ENCODE peak calls at places on chromosomes 2 and 18, in ten cellular contexts. One of them, this sample, is unnamed.

GRCh38 chr18:8805552-8805951 is 100.2 kb downstream of the MTCL1 start:
- DNase-seq in KG1: no peak
- DNase-seq in OCI-M1: no peak
- DNase-seq in posterior cingulate gyrus: no peak
- DNase-seq in stimulated activated CD4-positive, alpha-beta T cell treated with anti-CD3 and anti-CD28 coated beads, Interleukin-2, amount 100 ng/mL, for 24 hours: no peak
- DNase-seq in right cardiac atrium: no peak
- DNase-seq in hypothalamus: no peak
- DNase-seq in stomach: no peak
- DNase-seq in activated CD4-positive, alpha-beta T cell treated with anti-CD3 and anti-CD28 coated beads, Interleukin-2, amount 10 ng/mL, durations not matched to agents 7 days and 5 days: no peak
- DNase-seq in C1 segment of cervical spinal cord: no peak
- DNase-seq in this sample: no peak

GRCh38 chr2:168583064-168583709 is 127.1 kb downstream of the CERS6 start:
- DNase-seq in KG1: no peak
- DNase-seq in OCI-M1: peak
- DNase-seq in posterior cingulate gyrus: no peak
- DNase-seq in stimulated activated CD4-positive, alpha-beta T cell treated with anti-CD3 and anti-CD28 coated beads, Interleukin-2, amount 100 ng/mL, for 24 hours: no peak
- DNase-seq in right cardiac atrium: no peak
- DNase-seq in hypothalamus: no peak
- DNase-seq in stomach: no peak
- DNase-seq in activated CD4-positive, alpha-beta T cell treated with anti-CD3 and anti-CD28 coated beads, Interleukin-2, amount 10 ng/mL, durations not matched to agents 7 days and 5 days: no peak
- DNase-seq in C1 segment of cervical spinal cord: no peak
- DNase-seq in this sample: no peak

GRCh38 chr2:216694201-216694825 is 1.0 kb downstream of the IGFBP5 start:
- DNase-seq in KG1: peak
- DNase-seq in OCI-M1: peak
- DNase-seq in posterior cingulate gyrus: peak
- DNase-seq in stimulated activated CD4-positive, alpha-beta T cell treated with anti-CD3 and anti-CD28 coated beads, Interleukin-2, amount 100 ng/mL, for 24 hours: peak
- DNase-seq in right cardiac atrium: peak
- DNase-seq in hypothalamus: peak
- DNase-seq in stomach: peak
- DNase-seq in activated CD4-positive, alpha-beta T cell treated with anti-CD3 and anti-CD28 coated beads, Interleukin-2, amount 10 ng/mL, durations not matched to agents 7 days and 5 days: peak
- DNase-seq in C1 segment of cervical spinal cord: peak
- DNase-seq in this sample: peak

GRCh38 chr2:71772510-71773172 is 319.3 kb downstream of the DYSF start:
- DNase-seq in KG1: no peak
- DNase-seq in OCI-M1: no peak
- DNase-seq in posterior cingulate gyrus: no peak
- DNase-seq in stimulated activated CD4-positive, alpha-beta T cell treated with anti-CD3 and anti-CD28 coated beads, Interleukin-2, amount 100 ng/mL, for 24 hours: no peak
- DNase-seq in right cardiac atrium: no peak
- DNase-seq in hypothalamus: no peak
- DNase-seq in stomach: no peak
- DNase-seq in activated CD4-positive, alpha-beta T cell treated with anti-CD3 and anti-CD28 coated beads, Interleukin-2, amount 10 ng/mL, durations not matched to agents 7 days and 5 days: no peak
- DNase-seq in C1 segment of cervical spinal cord: no peak
- DNase-seq in this sample: no peak

GRCh38 chr2:9846554-9846953 is 3.3 kb downstream of the TAF1B start:
- DNase-seq in KG1: no peak
- DNase-seq in OCI-M1: no peak
- DNase-seq in posterior cingulate gyrus: no peak
- DNase-seq in stimulated activated CD4-positive, alpha-beta T cell treated with anti-CD3 and anti-CD28 coated beads, Interleukin-2, amount 100 ng/mL, for 24 hours: no peak
- DNase-seq in right cardiac atrium: no peak
- DNase-seq in hypothalamus: no peak
- DNase-seq in stomach: no peak
- DNase-seq in activated CD4-positive, alpha-beta T cell treated with anti-CD3 and anti-CD28 coated beads, Interleukin-2, amount 10 ng/mL, durations not matched to agents 7 days and 5 days: no peak
- DNase-seq in C1 segment of cervical spinal cord: no peak
- DNase-seq in this sample: no peak

GRCh38 chr2:238242731-238243495 is 3.1 kb upstream of the HES6 start:
- DNase-seq in KG1: no peak
- DNase-seq in OCI-M1: no peak
- DNase-seq in posterior cingulate gyrus: no peak
- DNase-seq in stimulated activated CD4-positive, alpha-beta T cell treated with anti-CD3 and anti-CD28 coated beads, Interleukin-2, amount 100 ng/mL, for 24 hours: no peak
- DNase-seq in right cardiac atrium: peak
- DNase-seq in hypothalamus: no peak
- DNase-seq in stomach: peak
- DNase-seq in activated CD4-positive, alpha-beta T cell treated with anti-CD3 and anti-CD28 coated beads, Interleukin-2, amount 10 ng/mL, durations not matched to agents 7 days and 5 days: no peak
- DNase-seq in C1 segment of cervical spinal cord: peak
- DNase-seq in this sample: no peak

GRCh38 chr18:11065061-11065460 is 84.3 kb downstream of the PIEZO2 start:
- DNase-seq in KG1: no peak
- DNase-seq in OCI-M1: no peak
- DNase-seq in posterior cingulate gyrus: no peak
- DNase-seq in stimulated activated CD4-positive, alpha-beta T cell treated with anti-CD3 and anti-CD28 coated beads, Interleukin-2, amount 100 ng/mL, for 24 hours: no peak
- DNase-seq in right cardiac atrium: no peak
- DNase-seq in hypothalamus: no peak
- DNase-seq in stomach: no peak
- DNase-seq in activated CD4-positive, alpha-beta T cell treated with anti-CD3 and anti-CD28 coated beads, Interleukin-2, amount 10 ng/mL, durations not matched to agents 7 days and 5 days: no peak
- DNase-seq in C1 segment of cervical spinal cord: no peak
- DNase-seq in this sample: no peak

GRCh38 chr2:128395640-128396499 is 77.2 kb upstream of the HS6ST1 start:
- DNase-seq in KG1: no peak
- DNase-seq in OCI-M1: no peak
- DNase-seq in posterior cingulate gyrus: no peak
- DNase-seq in stimulated activated CD4-positive, alpha-beta T cell treated with anti-CD3 and anti-CD28 coated beads, Interleukin-2, amount 100 ng/mL, for 24 hours: no peak
- DNase-seq in right cardiac atrium: no peak
- DNase-seq in hypothalamus: no peak
- DNase-seq in stomach: peak
- DNase-seq in activated CD4-positive, alpha-beta T cell treated with anti-CD3 and anti-CD28 coated beads, Interleukin-2, amount 10 ng/mL, durations not matched to agents 7 days and 5 days: no peak
- DNase-seq in C1 segment of cervical spinal cord: no peak
- DNase-seq in this sample: peak

GRCh38 chr2:186129767-186130581 is 356.1 kb upstream of the ZC3H15 start:
- DNase-seq in KG1: no peak
- DNase-seq in OCI-M1: no peak
- DNase-seq in posterior cingulate gyrus: no peak
- DNase-seq in stimulated activated CD4-positive, alpha-beta T cell treated with anti-CD3 and anti-CD28 coated beads, Interleukin-2, amount 100 ng/mL, for 24 hours: no peak
- DNase-seq in right cardiac atrium: no peak
- DNase-seq in hypothalamus: no peak
- DNase-seq in stomach: no peak
- DNase-seq in activated CD4-positive, alpha-beta T cell treated with anti-CD3 and anti-CD28 coated beads, Interleukin-2, amount 10 ng/mL, durations not matched to agents 7 days and 5 days: no peak
- DNase-seq in C1 segment of cervical spinal cord: no peak
- DNase-seq in this sample: no peak

GRCh38 chr2:205683179-205683978 is 1.1 kb downstream of the NRP2 start:
- DNase-seq in KG1: no peak
- DNase-seq in OCI-M1: no peak
- DNase-seq in posterior cingulate gyrus: no peak
- DNase-seq in stimulated activated CD4-positive, alpha-beta T cell treated with anti-CD3 and anti-CD28 coated beads, Interleukin-2, amount 100 ng/mL, for 24 hours: no peak
- DNase-seq in right cardiac atrium: no peak
- DNase-seq in hypothalamus: no peak
- DNase-seq in stomach: no peak
- DNase-seq in activated CD4-positive, alpha-beta T cell treated with anti-CD3 and anti-CD28 coated beads, Interleukin-2, amount 10 ng/mL, durations not matched to agents 7 days and 5 days: no peak
- DNase-seq in C1 segment of cervical spinal cord: no peak
- DNase-seq in this sample: no peak

GRCh38 chr2:126655500-126656310 is at the start of gene GYPC:
- DNase-seq in KG1: peak
- DNase-seq in OCI-M1: peak
- DNase-seq in posterior cingulate gyrus: no peak
- DNase-seq in stimulated activated CD4-positive, alpha-beta T cell treated with anti-CD3 and anti-CD28 coated beads, Interleukin-2, amount 100 ng/mL, for 24 hours: peak
- DNase-seq in right cardiac atrium: peak
- DNase-seq in hypothalamus: no peak
- DNase-seq in stomach: peak
- DNase-seq in activated CD4-positive, alpha-beta T cell treated with anti-CD3 and anti-CD28 coated beads, Interleukin-2, amount 10 ng/mL, durations not matched to agents 7 days and 5 days: peak
- DNase-seq in C1 segment of cervical spinal cord: peak
- DNase-seq in this sample: peak

GRCh38 chr2:42567806-42568429 is 514 bp upstream of the MTA3 start:
- DNase-seq in KG1: no peak
- DNase-seq in OCI-M1: no peak
- DNase-seq in posterior cingulate gyrus: peak
- DNase-seq in stimulated activated CD4-positive, alpha-beta T cell treated with anti-CD3 and anti-CD28 coated beads, Interleukin-2, amount 100 ng/mL, for 24 hours: peak
- DNase-seq in right cardiac atrium: peak
- DNase-seq in hypothalamus: peak
- DNase-seq in stomach: peak
- DNase-seq in activated CD4-positive, alpha-beta T cell treated with anti-CD3 and anti-CD28 coated beads, Interleukin-2, amount 10 ng/mL, durations not matched to agents 7 days and 5 days: peak
- DNase-seq in C1 segment of cervical spinal cord: peak
- DNase-seq in this sample: peak

GRCh38 chr18:6161549-6161948 is 253.2 kb downstream of the L3MBTL4 start:
- DNase-seq in KG1: no peak
- DNase-seq in OCI-M1: no peak
- DNase-seq in posterior cingulate gyrus: no peak
- DNase-seq in stimulated activated CD4-positive, alpha-beta T cell treated with anti-CD3 and anti-CD28 coated beads, Interleukin-2, amount 100 ng/mL, for 24 hours: no peak
- DNase-seq in right cardiac atrium: no peak
- DNase-seq in hypothalamus: no peak
- DNase-seq in stomach: no peak
- DNase-seq in activated CD4-positive, alpha-beta T cell treated with anti-CD3 and anti-CD28 coated beads, Interleukin-2, amount 10 ng/mL, durations not matched to agents 7 days and 5 days: no peak
- DNase-seq in C1 segment of cervical spinal cord: no peak
- DNase-seq in this sample: no peak

GRCh38 chr2:38702413-38702812 is 36.5 kb downstream of the GALM start:
- DNase-seq in KG1: no peak
- DNase-seq in OCI-M1: no peak
- DNase-seq in posterior cingulate gyrus: no peak
- DNase-seq in stimulated activated CD4-positive, alpha-beta T cell treated with anti-CD3 and anti-CD28 coated beads, Interleukin-2, amount 100 ng/mL, for 24 hours: no peak
- DNase-seq in right cardiac atrium: no peak
- DNase-seq in hypothalamus: no peak
- DNase-seq in stomach: no peak
- DNase-seq in activated CD4-positive, alpha-beta T cell treated with anti-CD3 and anti-CD28 coated beads, Interleukin-2, amount 10 ng/mL, durations not matched to agents 7 days and 5 days: no peak
- DNase-seq in C1 segment of cervical spinal cord: no peak
- DNase-seq in this sample: no peak

GRCh38 chr2:96771792-96772618 is 11.3 kb downstream of the CNNM4 start:
- DNase-seq in KG1: no peak
- DNase-seq in OCI-M1: no peak
- DNase-seq in posterior cingulate gyrus: no peak
- DNase-seq in stimulated activated CD4-positive, alpha-beta T cell treated with anti-CD3 and anti-CD28 coated beads, Interleukin-2, amount 100 ng/mL, for 24 hours: no peak
- DNase-seq in right cardiac atrium: no peak
- DNase-seq in hypothalamus: no peak
- DNase-seq in stomach: peak
- DNase-seq in activated CD4-positive, alpha-beta T cell treated with anti-CD3 and anti-CD28 coated beads, Interleukin-2, amount 10 ng/mL, durations not matched to agents 7 days and 5 days: no peak
- DNase-seq in C1 segment of cervical spinal cord: no peak
- DNase-seq in this sample: peak

GRCh38 chr2:88199912-88200682 is 30.0 kb downstream of the THNSL2 start:
- DNase-seq in KG1: no peak
- DNase-seq in OCI-M1: peak
- DNase-seq in posterior cingulate gyrus: peak
- DNase-seq in stimulated activated CD4-positive, alpha-beta T cell treated with anti-CD3 and anti-CD28 coated beads, Interleukin-2, amount 100 ng/mL, for 24 hours: peak
- DNase-seq in right cardiac atrium: peak
- DNase-seq in hypothalamus: no peak
- DNase-seq in stomach: peak
- DNase-seq in activated CD4-positive, alpha-beta T cell treated with anti-CD3 and anti-CD28 coated beads, Interleukin-2, amount 10 ng/mL, durations not matched to agents 7 days and 5 days: no peak
- DNase-seq in C1 segment of cervical spinal cord: no peak
- DNase-seq in this sample: peak

GRCh38 chr2:99692785-99693184 is 203.0 kb upstream of the REV1 start:
- DNase-seq in KG1: no peak
- DNase-seq in OCI-M1: no peak
- DNase-seq in posterior cingulate gyrus: no peak
- DNase-seq in stimulated activated CD4-positive, alpha-beta T cell treated with anti-CD3 and anti-CD28 coated beads, Interleukin-2, amount 100 ng/mL, for 24 hours: no peak
- DNase-seq in right cardiac atrium: no peak
- DNase-seq in hypothalamus: no peak
- DNase-seq in stomach: no peak
- DNase-seq in activated CD4-positive, alpha-beta T cell treated with anti-CD3 and anti-CD28 coated beads, Interleukin-2, amount 10 ng/mL, durations not matched to agents 7 days and 5 days: no peak
- DNase-seq in C1 segment of cervical spinal cord: no peak
- DNase-seq in this sample: no peak

GRCh38 chr18:27713037-27713726 is 463.7 kb downstream of the CDH2 start:
- DNase-seq in KG1: no peak
- DNase-seq in OCI-M1: no peak
- DNase-seq in posterior cingulate gyrus: no peak
- DNase-seq in stimulated activated CD4-positive, alpha-beta T cell treated with anti-CD3 and anti-CD28 coated beads, Interleukin-2, amount 100 ng/mL, for 24 hours: no peak
- DNase-seq in right cardiac atrium: no peak
- DNase-seq in hypothalamus: no peak
- DNase-seq in stomach: no peak
- DNase-seq in activated CD4-positive, alpha-beta T cell treated with anti-CD3 and anti-CD28 coated beads, Interleukin-2, amount 10 ng/mL, durations not matched to agents 7 days and 5 days: no peak
- DNase-seq in C1 segment of cervical spinal cord: no peak
- DNase-seq in this sample: no peak

GRCh38 chr2:216090369-216090786 is 8.7 kb downstream of the TMEM169 start:
- DNase-seq in KG1: no peak
- DNase-seq in OCI-M1: no peak
- DNase-seq in posterior cingulate gyrus: no peak
- DNase-seq in stimulated activated CD4-positive, alpha-beta T cell treated with anti-CD3 and anti-CD28 coated beads, Interleukin-2, amount 100 ng/mL, for 24 hours: no peak
- DNase-seq in right cardiac atrium: no peak
- DNase-seq in hypothalamus: no peak
- DNase-seq in stomach: no peak
- DNase-seq in activated CD4-positive, alpha-beta T cell treated with anti-CD3 and anti-CD28 coated beads, Interleukin-2, amount 10 ng/mL, durations not matched to agents 7 days and 5 days: no peak
- DNase-seq in C1 segment of cervical spinal cord: no peak
- DNase-seq in this sample: no peak

GRCh38 chr18:31356025-31356424 is 20.6 kb upstream of the DSG4 start:
- DNase-seq in KG1: no peak
- DNase-seq in OCI-M1: no peak
- DNase-seq in posterior cingulate gyrus: no peak
- DNase-seq in stimulated activated CD4-positive, alpha-beta T cell treated with anti-CD3 and anti-CD28 coated beads, Interleukin-2, amount 100 ng/mL, for 24 hours: no peak
- DNase-seq in right cardiac atrium: no peak
- DNase-seq in hypothalamus: no peak
- DNase-seq in stomach: no peak
- DNase-seq in activated CD4-positive, alpha-beta T cell treated with anti-CD3 and anti-CD28 coated beads, Interleukin-2, amount 10 ng/mL, durations not matched to agents 7 days and 5 days: no peak
- DNase-seq in C1 segment of cervical spinal cord: no peak
- DNase-seq in this sample: no peak

GRCh38 chr2:47195149-47195548 is 40.0 kb upstream of the STPG4 start:
- DNase-seq in KG1: no peak
- DNase-seq in OCI-M1: no peak
- DNase-seq in posterior cingulate gyrus: no peak
- DNase-seq in stimulated activated CD4-positive, alpha-beta T cell treated with anti-CD3 and anti-CD28 coated beads, Interleukin-2, amount 100 ng/mL, for 24 hours: no peak
- DNase-seq in right cardiac atrium: no peak
- DNase-seq in hypothalamus: no peak
- DNase-seq in stomach: no peak
- DNase-seq in activated CD4-positive, alpha-beta T cell treated with anti-CD3 and anti-CD28 coated beads, Interleukin-2, amount 10 ng/mL, durations not matched to agents 7 days and 5 days: no peak
- DNase-seq in C1 segment of cervical spinal cord: no peak
- DNase-seq in this sample: no peak

GRCh38 chr18:72727776-72728175 is 140.0 kb downstream of the NETO1 start:
- DNase-seq in KG1: no peak
- DNase-seq in OCI-M1: no peak
- DNase-seq in posterior cingulate gyrus: no peak
- DNase-seq in stimulated activated CD4-positive, alpha-beta T cell treated with anti-CD3 and anti-CD28 coated beads, Interleukin-2, amount 100 ng/mL, for 24 hours: no peak
- DNase-seq in right cardiac atrium: no peak
- DNase-seq in hypothalamus: no peak
- DNase-seq in stomach: no peak
- DNase-seq in activated CD4-positive, alpha-beta T cell treated with anti-CD3 and anti-CD28 coated beads, Interleukin-2, amount 10 ng/mL, durations not matched to agents 7 days and 5 days: no peak
- DNase-seq in C1 segment of cervical spinal cord: no peak
- DNase-seq in this sample: no peak

GRCh38 chr2:189299974-189300373 is 120.4 kb upstream of the COL5A2 start:
- DNase-seq in KG1: no peak
- DNase-seq in OCI-M1: no peak
- DNase-seq in posterior cingulate gyrus: no peak
- DNase-seq in stimulated activated CD4-positive, alpha-beta T cell treated with anti-CD3 and anti-CD28 coated beads, Interleukin-2, amount 100 ng/mL, for 24 hours: no peak
- DNase-seq in right cardiac atrium: no peak
- DNase-seq in hypothalamus: no peak
- DNase-seq in stomach: no peak
- DNase-seq in activated CD4-positive, alpha-beta T cell treated with anti-CD3 and anti-CD28 coated beads, Interleukin-2, amount 10 ng/mL, durations not matched to agents 7 days and 5 days: no peak
- DNase-seq in C1 segment of cervical spinal cord: no peak
- DNase-seq in this sample: no peak

GRCh38 chr2:202460119-202460518 is 84.0 kb downstream of the BMPR2 start:
- DNase-seq in KG1: no peak
- DNase-seq in OCI-M1: no peak
- DNase-seq in posterior cingulate gyrus: no peak
- DNase-seq in stimulated activated CD4-positive, alpha-beta T cell treated with anti-CD3 and anti-CD28 coated beads, Interleukin-2, amount 100 ng/mL, for 24 hours: no peak
- DNase-seq in right cardiac atrium: no peak
- DNase-seq in hypothalamus: no peak
- DNase-seq in stomach: no peak
- DNase-seq in activated CD4-positive, alpha-beta T cell treated with anti-CD3 and anti-CD28 coated beads, Interleukin-2, amount 10 ng/mL, durations not matched to agents 7 days and 5 days: no peak
- DNase-seq in C1 segment of cervical spinal cord: no peak
- DNase-seq in this sample: no peak

GRCh38 chr2:108010912-108011591 is 24.7 kb downstream of the SLC5A7 start:
- DNase-seq in KG1: no peak
- DNase-seq in OCI-M1: no peak
- DNase-seq in posterior cingulate gyrus: no peak
- DNase-seq in stimulated activated CD4-positive, alpha-beta T cell treated with anti-CD3 and anti-CD28 coated beads, Interleukin-2, amount 100 ng/mL, for 24 hours: no peak
- DNase-seq in right cardiac atrium: no peak
- DNase-seq in hypothalamus: no peak
- DNase-seq in stomach: no peak
- DNase-seq in activated CD4-positive, alpha-beta T cell treated with anti-CD3 and anti-CD28 coated beads, Interleukin-2, amount 10 ng/mL, durations not matched to agents 7 days and 5 days: no peak
- DNase-seq in C1 segment of cervical spinal cord: no peak
- DNase-seq in this sample: no peak

GRCh38 chr2:72004201-72004915 is 143.3 kb downstream of the CYP26B1 start:
- DNase-seq in KG1: no peak
- DNase-seq in OCI-M1: no peak
- DNase-seq in posterior cingulate gyrus: no peak
- DNase-seq in stimulated activated CD4-positive, alpha-beta T cell treated with anti-CD3 and anti-CD28 coated beads, Interleukin-2, amount 100 ng/mL, for 24 hours: no peak
- DNase-seq in right cardiac atrium: no peak
- DNase-seq in hypothalamus: no peak
- DNase-seq in stomach: no peak
- DNase-seq in activated CD4-positive, alpha-beta T cell treated with anti-CD3 and anti-CD28 coated beads, Interleukin-2, amount 10 ng/mL, durations not matched to agents 7 days and 5 days: no peak
- DNase-seq in C1 segment of cervical spinal cord: no peak
- DNase-seq in this sample: no peak

GRCh38 chr18:79877163-79878091 is 74.0 kb downstream of the SLC66A2 start:
- DNase-seq in KG1: no peak
- DNase-seq in OCI-M1: no peak
- DNase-seq in posterior cingulate gyrus: no peak
- DNase-seq in stimulated activated CD4-positive, alpha-beta T cell treated with anti-CD3 and anti-CD28 coated beads, Interleukin-2, amount 100 ng/mL, for 24 hours: no peak
- DNase-seq in right cardiac atrium: no peak
- DNase-seq in hypothalamus: peak
- DNase-seq in stomach: no peak
- DNase-seq in activated CD4-positive, alpha-beta T cell treated with anti-CD3 and anti-CD28 coated beads, Interleukin-2, amount 10 ng/mL, durations not matched to agents 7 days and 5 days: no peak
- DNase-seq in C1 segment of cervical spinal cord: no peak
- DNase-seq in this sample: no peak

GRCh38 chr18:51867767-51868166 is 472.2 kb upstream of the DCC start:
- DNase-seq in KG1: no peak
- DNase-seq in OCI-M1: peak
- DNase-seq in posterior cingulate gyrus: no peak
- DNase-seq in stimulated activated CD4-positive, alpha-beta T cell treated with anti-CD3 and anti-CD28 coated beads, Interleukin-2, amount 100 ng/mL, for 24 hours: peak
- DNase-seq in right cardiac atrium: no peak
- DNase-seq in hypothalamus: no peak
- DNase-seq in stomach: no peak
- DNase-seq in activated CD4-positive, alpha-beta T cell treated with anti-CD3 and anti-CD28 coated beads, Interleukin-2, amount 10 ng/mL, durations not matched to agents 7 days and 5 days: peak
- DNase-seq in C1 segment of cervical spinal cord: no peak
- DNase-seq in this sample: no peak

This sample was measured in thyroid gland.